ENCODE peak calls at places on chromosomes 3 and 15, in five cellular contexts. Q is CD4-positive, alpha-beta T cell; M is trophoblast cell; X is effector memory CD4-positive, alpha-beta T cell; K is HepG2. O is an unnamed sample. For H3K9me3, the result is how much of the 10 kb centered on the place peaks cover.

GRCh38 chr3:157201648-157202278 is 41.8 kb upstream of the CCNL1 start:
- DNase-seq in M (no peak), Q (no peak), K (peak), X (no peak), O (peak)

GRCh38 chr3:157572559-157573270 is 69.5 kb upstream of the VEPH1 start:
- DNase-seq in K (peak), Q (no peak), X (no peak), M (peak), O (peak)

GRCh38 chr3:71225285-71225684 is 358.2 kb downstream of the FOXP1 start:
- DNase-seq in X (no peak), K (no peak), M (no peak), Q (no peak), O (no peak)

GRCh38 chr3:100358413-100358812 is 23.9 kb downstream of the NIT2 start:
- DNase-seq in M (no peak), K (peak), X (no peak), Q (no peak), O (no peak)

GRCh38 chr3:49929333-49930240 is at the start of gene MON1A:
- DNase-seq in Q (peak), K (peak), M (peak), X (peak), O (peak)

GRCh38 chr3:136898549-136898948 is 36.5 kb downstream of the NCK1 start:
- DNase-seq in X (no peak), K (no peak), Q (no peak), M (no peak), O (no peak)

GRCh38 chr15:90038639-90039095 is 37.5 kb downstream of the ZNF710 start:
- DNase-seq in M (no peak), K (peak), X (no peak), Q (no peak), O (no peak)

GRCh38 chr15:29926083-29926388 is 103.8 kb upstream of the TJP1 start:
- DNase-seq in K (no peak), M (no peak), X (no peak), Q (no peak), O (no peak)

GRCh38 chr15:64430000-64430735 is 30.2 kb upstream of the ZNF609 start:
- DNase-seq in K (no peak), M (no peak), Q (peak), X (peak), O (peak)

GRCh38 chr3:110015231-110015963 is 678.1 kb upstream of the DPPA4 start:
- DNase-seq in X (no peak), K (no peak), Q (no peak), M (no peak), O (no peak)

GRCh38 chr15:83278191-83278590 is 6.3 kb downstream of the BNC1 start:
- DNase-seq in Q (no peak), K (no peak), X (no peak), M (no peak), O (no peak)

GRCh38 chr3:193812078-193812725 is 219.2 kb downstream of the OPA1 start:
- DNase-seq in K (no peak), X (no peak), M (no peak), Q (no peak), O (no peak)

GRCh38 chr3:124584552-124585391 is 145.5 kb upstream of the UMPS start:
- DNase-seq in M (peak), X (no peak), K (peak), Q (peak), O (peak)

GRCh38 chr3:148162132-148162531 is 535.6 kb upstream of the AGTR1 start:
- DNase-seq in X (no peak), K (no peak), Q (no peak), M (no peak), O (no peak)

GRCh38 chr3:75906555-75907112 is 121.3 kb upstream of the ZNF717 start:
- DNase-seq in M (no peak), X (no peak), K (no peak), Q (no peak), O (no peak)

GRCh38 chr3:124281453-124282316 is 289.8 kb upstream of the ROPN1 start:
- DNase-seq in X (no peak), M (no peak), K (peak), Q (no peak), O (peak)

GRCh38 chr15:48096355-48096786 is 24.4 kb upstream of the SLC24A5 start:
- DNase-seq in M (peak), K (no peak), X (no peak), Q (no peak), O (no peak)

GRCh38 chr15:100345438-100345837 is 3.7 kb upstream of the ADAMTS17 start:
- DNase-seq in X (no peak), Q (no peak), K (no peak), M (no peak), O (no peak)

GRCh38 chr3:55434789-55435188 is 52.3 kb downstream of the WNT5A start:
- DNase-seq in M (peak), Q (no peak), X (no peak), K (no peak), O (peak)

GRCh38 chr3:127688416-127689265 is 15.9 kb downstream of the ABTB1 start:
- DNase-seq in Q (no peak), K (no peak), X (no peak), M (no peak), O (no peak)

GRCh38 chr3:64666171-64666581 is 21.6 kb downstream of the ADAMTS9 start:
- DNase-seq in M (no peak), X (no peak), Q (no peak), K (no peak), O (no peak)

GRCh38 chr15:98124576-98124975 is 164.1 kb downstream of the ARRDC4 start:
- DNase-seq in K (no peak), M (no peak), X (no peak), Q (no peak), O (no peak)

GRCh38 chr3:58404396-58404795 is 29.2 kb downstream of the PDHB start:
- DNase-seq in Q (no peak), K (no peak), X (no peak), M (no peak), O (no peak)

GRCh38 chr3:58408906-58409305 is 24.7 kb downstream of the PDHB start:
- DNase-seq in Q (no peak), X (no peak), K (no peak), M (peak), O (no peak)

GRCh38 chr3:58398669-58399333 is 34.8 kb downstream of the PDHB start:
- DNase-seq in K (no peak), M (no peak), X (no peak), Q (no peak), O (no peak)

DNA sequence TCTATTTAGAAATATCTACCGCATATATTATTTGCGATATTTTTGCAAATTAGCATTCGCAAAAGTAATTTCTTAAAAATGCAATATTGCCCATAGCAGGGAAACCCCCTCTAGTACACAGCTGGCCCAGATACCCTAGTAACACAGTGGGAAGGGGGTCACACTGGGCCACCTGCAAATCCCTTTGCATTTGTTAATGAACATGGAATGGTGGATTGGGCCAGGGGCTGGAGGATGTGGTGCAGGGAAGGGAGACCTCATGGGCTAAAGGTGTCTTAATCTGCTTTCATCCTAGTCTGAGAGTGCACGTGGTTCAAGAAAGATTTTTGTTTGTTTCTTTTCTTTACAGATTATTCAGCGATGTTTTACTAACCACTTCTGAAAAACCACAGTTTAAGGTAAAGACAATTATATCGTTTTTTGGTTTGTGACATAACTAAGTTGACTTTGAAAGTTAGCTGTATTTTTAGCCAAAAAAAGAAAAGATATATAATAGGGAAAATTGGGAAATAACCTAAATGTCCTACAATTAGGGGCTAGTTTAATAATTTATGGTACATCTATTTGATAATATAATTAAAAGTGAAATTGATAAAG is 30.0 kb downstream of the PDHB start:
- DNase-seq in K (no peak), X (no peak), M (no peak), Q (no peak), O (no peak)
- H3K9me3 ChIP-seq in K (under half), X (under half), M (under half), Q (under half), O (under half)

GRCh38 chr15:62269504-62269903 is 104.4 kb upstream of the C2CD4B start:
- DNase-seq in X (no peak), M (no peak), Q (no peak), K (no peak), O (no peak)

GRCh38 chr15:62275818-62276217 is 110.7 kb upstream of the C2CD4B start:
- DNase-seq in K (no peak), M (no peak), Q (no peak), X (no peak), O (peak)

GRCh38 chr15:62272290-62272689 is 107.2 kb upstream of the C2CD4B start:
- DNase-seq in X (no peak), Q (no peak), K (no peak), M (no peak), O (no peak)

GRCh38 chr15:62270216-62270921 is 105.3 kb upstream of the C2CD4B start:
- DNase-seq in K (no peak), Q (no peak), M (no peak), X (no peak), O (no peak)
- H3K9me3 ChIP-seq in K (under half), Q (under half), M (under half), X (under half), O (under half)

GRCh38 chr3:78993375-78993774 is 774.4 kb downstream of the ROBO1 start:
- DNase-seq in X (no peak), Q (no peak), M (no peak), K (peak), O (no peak)
- H3K9me3 ChIP-seq in X (under half), Q (under half), M (under half), K (under half), O (under half)

DNA sequence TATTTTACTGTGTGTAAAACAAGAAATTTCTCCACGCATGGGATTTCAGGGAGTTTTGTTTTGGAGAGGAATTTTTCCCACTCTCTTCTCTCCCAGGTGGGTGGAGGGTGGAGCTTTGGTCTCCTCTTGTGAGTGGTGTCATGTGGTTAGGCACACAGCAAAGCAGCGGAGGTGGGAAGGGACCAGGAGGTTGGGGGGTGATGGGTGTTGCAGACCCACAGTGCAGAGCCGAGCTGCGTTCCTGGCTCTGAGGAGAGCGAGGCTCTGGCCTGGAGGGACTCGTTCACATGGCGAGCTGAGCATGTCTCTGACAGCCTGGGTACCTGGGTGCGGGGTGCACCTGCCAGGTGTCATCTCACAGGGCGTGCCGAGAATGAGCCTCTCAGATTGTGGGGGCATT is 87.8 kb downstream of the RYR3 start:
- DNase-seq in X (no peak), Q (no peak), M (no peak), K (no peak), O (no peak)
- H3K9me3 ChIP-seq in X (under half), Q (under half), M (under half), K (under half), O (under half)

GRCh38 chr3:191087391-191087790 is 111.7 kb upstream of the OSTN start:
- DNase-seq in Q (no peak), K (no peak), X (no peak), M (no peak), O (no peak)
- H3K9me3 ChIP-seq in Q (under half), K (under half), X (under half), M (under half), O (under half)

DNA sequence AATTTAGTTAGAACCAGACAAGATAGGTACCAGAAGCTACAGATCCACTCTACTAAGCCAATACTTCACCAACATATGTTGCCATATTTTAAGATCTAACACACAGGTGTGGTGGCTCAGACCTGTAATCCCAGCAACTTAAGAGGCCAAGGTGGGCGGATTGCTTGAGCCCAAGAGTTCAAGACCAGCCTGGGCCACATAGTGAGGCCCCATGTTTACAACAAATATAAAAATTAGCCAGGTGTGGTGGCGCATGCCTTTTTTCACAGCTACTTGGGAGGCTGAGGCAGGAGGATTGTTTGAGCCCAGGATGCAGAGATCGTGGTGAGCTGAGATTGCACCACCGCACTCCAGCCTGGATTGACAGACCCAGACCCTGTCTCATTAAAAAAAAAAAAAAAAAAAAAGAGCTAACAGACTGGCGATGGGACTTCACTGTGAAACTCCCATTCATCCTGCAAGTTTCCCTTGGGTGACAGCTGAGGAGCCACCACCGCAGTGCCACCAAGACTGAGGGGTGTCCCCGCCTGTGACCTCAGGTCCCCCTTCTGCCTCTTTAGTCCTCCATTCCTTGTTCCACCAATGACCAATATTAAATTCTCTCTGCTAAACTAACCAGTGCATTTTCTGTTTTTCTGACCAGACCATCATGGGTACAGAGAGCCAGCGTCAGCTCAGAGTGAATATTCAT is 163.3 kb downstream of the OR4M2 start:
- DNase-seq in M (no peak), Q (no peak), X (no peak), K (no peak), O (no peak)
- H3K9me3 ChIP-seq in M (under half), Q (under half), X (under half), K (under half), O (under half)

GRCh38 chr15:25713736-25714537 is 149.2 kb downstream of the ATP10A start:
- DNase-seq in K (no peak), M (no peak), X (no peak), Q (no peak), O (no peak)

GRCh38 chr15:25711164-25711563 is 152.0 kb downstream of the ATP10A start:
- DNase-seq in M (no peak), Q (no peak), X (no peak), K (no peak), O (no peak)

GRCh38 chr15:25711691-25712090 is 151.4 kb downstream of the ATP10A start:
- DNase-seq in X (no peak), K (no peak), M (no peak), Q (no peak), O (no peak)

GRCh38 chr15:25712961-25713355 is 150.2 kb downstream of the ATP10A start:
- DNase-seq in K (no peak), M (no peak), X (no peak), Q (no peak), O (no peak)

DNA sequence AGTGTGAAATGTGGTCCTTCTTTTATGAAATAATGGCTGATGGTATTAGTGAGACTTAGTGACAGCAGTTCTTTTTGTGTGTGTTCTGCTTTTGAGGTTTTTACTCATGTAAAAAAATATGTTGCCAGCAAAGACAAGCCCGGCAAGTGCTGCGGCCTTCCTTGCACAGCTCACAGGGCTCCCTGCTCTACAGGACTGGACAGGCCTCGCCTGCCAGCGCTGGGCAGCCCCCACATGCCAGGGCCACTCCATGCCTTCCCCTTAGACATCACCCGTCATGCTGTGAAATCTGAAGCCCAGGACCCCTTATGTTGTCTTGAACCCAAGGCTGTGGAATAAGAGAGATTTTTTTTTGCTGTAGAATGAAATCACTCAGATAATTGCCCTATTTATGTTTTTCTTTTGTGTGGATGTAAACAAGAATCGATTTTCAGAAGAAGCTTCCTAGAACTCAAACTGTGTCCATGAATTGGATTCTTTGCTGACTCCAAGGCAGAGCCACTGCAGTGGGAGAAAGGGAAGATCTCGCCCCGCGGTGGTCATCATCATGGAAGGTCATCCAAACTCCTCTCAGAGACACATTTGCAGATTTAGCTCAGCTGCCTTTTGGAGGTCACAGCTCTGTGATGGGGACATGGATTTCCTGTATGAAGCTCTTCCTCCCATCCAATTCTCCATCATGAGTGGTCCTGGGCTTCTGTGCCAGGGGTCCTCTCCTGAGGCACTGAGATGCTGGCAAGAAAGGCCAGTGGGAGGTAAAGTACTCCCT is 150.8 kb downstream of the ATP10A start:
- DNase-seq in K (no peak), M (no peak), X (no peak), Q (no peak), O (no peak)
- H3K9me3 ChIP-seq in K (under half), M (under half), X (under half), Q (under half), O (under half)

GRCh38 chr15:26455828-26456227 is 317.0 kb downstream of the GABRB3 start:
- DNase-seq in X (no peak), K (no peak), M (no peak), Q (no peak), O (no peak)

GRCh38 chr15:26461847-26462608 is 310.8 kb downstream of the GABRB3 start:
- DNase-seq in X (no peak), K (no peak), Q (no peak), M (no peak), O (no peak)

GRCh38 chr15:26460165-26460564 is 312.7 kb downstream of the GABRB3 start:
- DNase-seq in Q (no peak), X (no peak), K (no peak), M (no peak), O (no peak)
- H3K9me3 ChIP-seq in Q (under half), X (under half), K (half or more), M (under half), O (under half)

GRCh38 chr3:177451940-177452484 is 254.7 kb upstream of the TBL1XR1 start:
- DNase-seq in Q (no peak), K (peak), M (peak), X (no peak), O (no peak)
- H3K9me3 ChIP-seq in Q (under half), K (under half), M (under half), X (under half), O (under half)